ENCODE peak calls at places on chromosomes 3 and 15, in six cellular contexts. One of them, this sample, is unnamed.

GRCh38 chr3:23612296-23612891 is 193.4 kb upstream of the UBE2E1 start:
- DNase-seq in neuronal stem cell: no peak
- DNase-seq in H9: no peak
- DNase-seq in mesenchymal stem cell: peak; percentile 13
- DNase-seq in IMR-90: peak; percentile 89
- DNase-seq in H1: peak; percentile 37
- DNase-seq in this sample: no peak

GRCh38 chr15:68354923-68355322 is 77.0 kb downstream of the ITGA11 start:
- DNase-seq in neuronal stem cell: no peak
- DNase-seq in H9: no peak
- DNase-seq in mesenchymal stem cell: peak; percentile 97
- DNase-seq in IMR-90: peak; percentile 98
- DNase-seq in H1: no peak
- DNase-seq in this sample: peak; percentile 74

GRCh38 chr3:71389191-71389590 is 194.3 kb downstream of the FOXP1 start:
- DNase-seq in neuronal stem cell: no peak
- DNase-seq in H9: no peak
- DNase-seq in mesenchymal stem cell: no peak
- DNase-seq in IMR-90: no peak
- DNase-seq in H1: no peak
- DNase-seq in this sample: no peak

GRCh38 chr3:64888165-64888564 is 200.4 kb upstream of the ADAMTS9 start:
- DNase-seq in neuronal stem cell: no peak
- DNase-seq in H9: no peak
- DNase-seq in mesenchymal stem cell: peak; percentile 65
- DNase-seq in IMR-90: peak; percentile 37
- DNase-seq in H1: no peak
- DNase-seq in this sample: no peak

GRCh38 chr15:50676799-50677483 is 9.7 kb downstream of the TRPM7 start:
- DNase-seq in neuronal stem cell: no peak
- DNase-seq in H9: no peak
- DNase-seq in mesenchymal stem cell: peak; percentile 63
- DNase-seq in IMR-90: peak; percentile 64
- DNase-seq in H1: no peak
- DNase-seq in this sample: peak; percentile 74

GRCh38 chr3:39104961-39105686 is 2.3 kb downstream of the GORASP1 start:
- DNase-seq in neuronal stem cell: no peak
- DNase-seq in H9: no peak
- DNase-seq in mesenchymal stem cell: no peak
- DNase-seq in IMR-90: no peak
- DNase-seq in H1: no peak
- DNase-seq in this sample: no peak

GRCh38 chr15:94258246-94258645 is 26.9 kb downstream of the MCTP2 start:
- DNase-seq in neuronal stem cell: no peak
- DNase-seq in H9: no peak
- DNase-seq in mesenchymal stem cell: no peak
- DNase-seq in IMR-90: no peak
- DNase-seq in H1: no peak
- DNase-seq in this sample: no peak

GRCh38 chr3:181326637-181327223 is 337.2 kb upstream of the DNAJC19 start:
- DNase-seq in neuronal stem cell: peak; percentile 18
- DNase-seq in H9: no peak
- DNase-seq in mesenchymal stem cell: no peak
- DNase-seq in IMR-90: no peak
- DNase-seq in H1: no peak
- DNase-seq in this sample: peak; percentile 47

GRCh38 chr3:36957862-36958686 is 13.2 kb upstream of the TRANK1 start:
- DNase-seq in neuronal stem cell: no peak
- DNase-seq in H9: no peak
- DNase-seq in mesenchymal stem cell: peak; percentile 87
- DNase-seq in IMR-90: peak; percentile 93
- DNase-seq in H1: no peak
- DNase-seq in this sample: no peak

GRCh38 chr15:67832031-67832551 is 6.8 kb downstream of the SKOR1 start:
- DNase-seq in neuronal stem cell: no peak
- DNase-seq in H9: peak; percentile 65
- DNase-seq in mesenchymal stem cell: no peak
- DNase-seq in IMR-90: peak; percentile 29
- DNase-seq in H1: peak; percentile 57
- DNase-seq in this sample: peak; percentile 80

GRCh38 chr3:175792245-175792644 is 933.1 kb downstream of the NAALADL2 start:
- DNase-seq in neuronal stem cell: no peak
- DNase-seq in H9: no peak
- DNase-seq in mesenchymal stem cell: no peak
- DNase-seq in IMR-90: no peak
- DNase-seq in H1: no peak
- DNase-seq in this sample: no peak

GRCh38 chr15:65336369-65336766 is 31.9 kb downstream of the RNU5B-1 start:
- DNase-seq in neuronal stem cell: no peak
- DNase-seq in H9: no peak
- DNase-seq in mesenchymal stem cell: no peak
- DNase-seq in IMR-90: no peak
- DNase-seq in H1: no peak
- DNase-seq in this sample: peak; percentile 48

GRCh38 chr3:149670742-149671492 is 13.1 kb upstream of the WWTR1 start:
- DNase-seq in neuronal stem cell: no peak
- DNase-seq in H9: peak; percentile 69
- DNase-seq in mesenchymal stem cell: no peak
- DNase-seq in IMR-90: no peak
- DNase-seq in H1: no peak
- DNase-seq in this sample: peak; percentile 69

GRCh38 chr15:49868348-49868747 is 247.5 kb downstream of the DTWD1 start:
- DNase-seq in neuronal stem cell: no peak
- DNase-seq in H9: no peak
- DNase-seq in mesenchymal stem cell: no peak
- DNase-seq in IMR-90: no peak
- DNase-seq in H1: no peak
- DNase-seq in this sample: no peak

GRCh38 chr15:94582368-94582767 is 351.0 kb downstream of the MCTP2 start:
- DNase-seq in neuronal stem cell: peak; percentile 46
- DNase-seq in H9: peak; percentile 63
- DNase-seq in mesenchymal stem cell: peak; percentile 22
- DNase-seq in IMR-90: no peak
- DNase-seq in H1: peak; percentile 59
- DNase-seq in this sample: peak; percentile 85

GRCh38 chr3:195260286-195260905 is 10.6 kb downstream of the XXYLT1 start:
- DNase-seq in neuronal stem cell: peak; percentile 35
- DNase-seq in H9: peak; percentile 78
- DNase-seq in mesenchymal stem cell: peak; percentile 45
- DNase-seq in IMR-90: no peak
- DNase-seq in H1: peak; percentile 90
- DNase-seq in this sample: peak; percentile 82

GRCh38 chr15:89475688-89476087 is 20.7 kb downstream of the RHCG start:
- DNase-seq in neuronal stem cell: no peak
- DNase-seq in H9: no peak
- DNase-seq in mesenchymal stem cell: no peak
- DNase-seq in IMR-90: no peak
- DNase-seq in H1: no peak
- DNase-seq in this sample: no peak
- H2BK15ac ChIP-seq in neuronal stem cell: no peak overlapping the region
- H2BK15ac ChIP-seq in H9: no peak overlapping the region
- H2BK15ac ChIP-seq in mesenchymal stem cell: no peak overlapping the region
- H2BK15ac ChIP-seq in IMR-90: no peak overlapping the region
- H2BK15ac ChIP-seq in H1: no peak overlapping the region
- H2BK15ac ChIP-seq in this sample: no peak overlapping the region

DNA sequence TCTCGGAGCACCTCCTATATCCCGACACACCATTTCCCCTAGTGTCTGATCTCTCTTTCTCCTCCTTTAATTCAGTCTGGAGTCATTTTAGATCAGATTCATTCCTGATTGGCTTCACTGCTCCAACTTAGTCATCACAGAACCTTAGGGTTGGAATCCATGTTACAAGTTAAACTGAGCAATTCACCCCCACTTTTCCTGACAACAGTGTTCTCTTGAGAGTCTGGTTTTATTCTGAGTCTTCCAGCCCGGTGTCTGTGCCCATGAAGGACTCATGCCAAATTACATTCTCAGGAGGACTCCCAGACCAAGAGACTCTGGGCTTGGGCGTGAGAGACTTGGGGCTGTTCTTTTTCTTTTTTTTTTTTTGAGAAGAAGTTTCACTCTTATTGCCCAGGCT is 57.5 kb downstream of the LPP start:
- DNase-seq in neuronal stem cell: no peak
- DNase-seq in H9: no peak
- DNase-seq in mesenchymal stem cell: no peak
- DNase-seq in IMR-90: peak; percentile 31
- DNase-seq in H1: no peak
- DNase-seq in this sample: no peak
- H2BK15ac ChIP-seq in neuronal stem cell: no peak overlapping the region
- H2BK15ac ChIP-seq in H9: no peak overlapping the region
- H2BK15ac ChIP-seq in mesenchymal stem cell: no peak overlapping the region
- H2BK15ac ChIP-seq in IMR-90: peak overlapping the region; percentile 35
- H2BK15ac ChIP-seq in H1: no peak overlapping the region
- H2BK15ac ChIP-seq in this sample: no peak overlapping the region

GRCh38 chr3:188936597-188937107 is 235.1 kb upstream of the TPRG1 start:
- DNase-seq in neuronal stem cell: no peak
- DNase-seq in H9: no peak
- DNase-seq in mesenchymal stem cell: no peak
- DNase-seq in IMR-90: peak; percentile 22
- DNase-seq in H1: peak; percentile 13
- DNase-seq in this sample: no peak
- H2BK15ac ChIP-seq in neuronal stem cell: no peak overlapping the region
- H2BK15ac ChIP-seq in H9: no peak overlapping the region
- H2BK15ac ChIP-seq in mesenchymal stem cell: no peak overlapping the region
- H2BK15ac ChIP-seq in IMR-90: no peak overlapping the region
- H2BK15ac ChIP-seq in H1: no peak overlapping the region
- H2BK15ac ChIP-seq in this sample: no peak overlapping the region

GRCh38 chr3:55749036-55749435 is 261.9 kb upstream of the WNT5A start:
- DNase-seq in neuronal stem cell: no peak
- DNase-seq in H9: no peak
- DNase-seq in mesenchymal stem cell: no peak
- DNase-seq in IMR-90: no peak
- DNase-seq in H1: no peak
- DNase-seq in this sample: no peak
- H2BK15ac ChIP-seq in neuronal stem cell: no peak overlapping the region
- H2BK15ac ChIP-seq in H9: no peak overlapping the region
- H2BK15ac ChIP-seq in mesenchymal stem cell: no peak overlapping the region
- H2BK15ac ChIP-seq in IMR-90: no peak overlapping the region
- H2BK15ac ChIP-seq in H1: no peak overlapping the region
- H2BK15ac ChIP-seq in this sample: no peak overlapping the region